ENCODE peak calls at places on chromosomes 11 and 22, in nine cellular contexts. Z, S, R, U, I, W, M, C and T are unnamed samples.

GRCh38 chr22:50301581-50301991 is 5.9 kb downstream of the PLXNB2 start:
- DNase-seq in Z (no peak), S (no peak), R (no peak), U (no peak), I (no peak), W (no peak), M (no peak), C (no peak), T (peak; percentile 42)

GRCh38 chr11:127074151-127074761 is 73.7 kb upstream of the KIRREL3 start:
- DNase-seq in Z (no peak), S (no peak), R (peak; percentile 26), U (no peak), I (no peak), W (no peak), M (peak; percentile 92), C (peak; percentile 0), T (peak; percentile 92)

GRCh38 chr22:41091139-41092022 is 1.0 kb upstream of the EP300 start:
- DNase-seq in Z (peak; percentile 100), S (peak; percentile 97), R (peak; percentile 98), U (peak; percentile 99), I (peak; percentile 99), W (peak; percentile 99), M (peak; percentile 98), C (peak; percentile 93), T (peak; percentile 99)

GRCh38 chr11:44767421-44767820 is 40.7 kb downstream of the TSPAN18 start:
- DNase-seq in Z (no peak), S (no peak), R (no peak), U (no peak), I (no peak), W (no peak), M (peak; percentile 66), C (no peak), T (no peak)

GRCh38 chr11:975824-976223 is 50.2 kb downstream of the AP2A2 start:
- DNase-seq in Z (no peak), S (no peak), R (peak; percentile 4), U (peak; percentile 44), I (no peak), W (no peak), M (peak; percentile 40), C (no peak), T (no peak)

GRCh38 chr11:4496555-4497248 is 14.3 kb downstream of the OR52K1 start:
- DNase-seq in Z (no peak), S (no peak), R (no peak), U (no peak), I (no peak), W (no peak), M (no peak), C (no peak), T (no peak)

GRCh38 chr22:24333301-24333700 is 62.7 kb downstream of the SPECC1L start:
- DNase-seq in Z (no peak), S (no peak), R (peak; percentile 41), U (no peak), I (no peak), W (no peak), M (peak; percentile 73), C (no peak), T (no peak)

GRCh38 chr22:43848366-43849171 is 13.7 kb downstream of the SULT4A1 start:
- DNase-seq in Z (peak; percentile 57), S (no peak), R (no peak), U (no peak), I (peak; percentile 18), W (peak; percentile 9), M (peak; percentile 42), C (no peak), T (peak; percentile 19)

GRCh38 chr11:128856241-128856640 is 10.9 kb downstream of the KCNJ1 start:
- DNase-seq in Z (peak; percentile 62), S (no peak), R (no peak), U (no peak), I (no peak), W (no peak), M (no peak), C (no peak), T (no peak)

GRCh38 chr11:64181506-64182411 is 4.2 kb upstream of the STIP1 start:
- DNase-seq in Z (peak; percentile 97), S (peak; percentile 88), R (peak; percentile 71), U (peak; percentile 95), I (peak; percentile 94), W (peak; percentile 98), M (peak; percentile 88), C (peak; percentile 81), T (peak; percentile 64)

GRCh38 chr22:48152154-48152775 is 1389.8 kb downstream of the TBC1D22A start:
- DNase-seq in Z (no peak), S (no peak), R (no peak), U (no peak), I (no peak), W (no peak), M (no peak), C (no peak), T (peak; percentile 3)

GRCh38 chr11:120224386-120224785 is 13.6 kb downstream of the OAF start:
- DNase-seq in Z (no peak), S (no peak), R (no peak), U (no peak), I (no peak), W (no peak), M (no peak), C (no peak), T (no peak)

GRCh38 chr11:75527938-75528845 is 2.5 kb upstream of the GDPD5 start:
- DNase-seq in Z (no peak), S (no peak), R (no peak), U (no peak), I (no peak), W (no peak), M (no peak), C (no peak), T (no peak)

GRCh38 chr11:66258473-66258893 is 10.0 kb upstream of the RAB1B start:
- DNase-seq in Z (no peak), S (no peak), R (no peak), U (no peak), I (no peak), W (no peak), M (no peak), C (no peak), T (no peak)
- TF ChIP-seq CTCF in Z (no peak), S (peak; percentile 47), R (no peak), U (no peak), I (no peak), W (no peak), M (no peak), C (no peak), T (no peak)

GRCh38 chr11:95239871-95240648 is 9.1 kb upstream of the SESN3 start:
- DNase-seq in Z (no peak), S (no peak), R (no peak), U (no peak), I (no peak), W (no peak), M (no peak), C (no peak), T (no peak)

GRCh38 chr11:95241673-95242072 is 10.7 kb upstream of the SESN3 start:
- DNase-seq in Z (no peak), S (no peak), R (no peak), U (no peak), I (no peak), W (no peak), M (peak; percentile 15), C (no peak), T (peak; percentile 31)

GRCh38 chr11:95243658-95244057 is 12.7 kb upstream of the SESN3 start:
- DNase-seq in Z (no peak), S (no peak), R (no peak), U (no peak), I (no peak), W (no peak), M (no peak), C (no peak), T (no peak)

GRCh38 chr11:95242990-95243590 is 12.1 kb upstream of the SESN3 start:
- DNase-seq in Z (no peak), S (no peak), R (no peak), U (no peak), I (no peak), W (no peak), M (no peak), C (no peak), T (no peak)

DNA sequence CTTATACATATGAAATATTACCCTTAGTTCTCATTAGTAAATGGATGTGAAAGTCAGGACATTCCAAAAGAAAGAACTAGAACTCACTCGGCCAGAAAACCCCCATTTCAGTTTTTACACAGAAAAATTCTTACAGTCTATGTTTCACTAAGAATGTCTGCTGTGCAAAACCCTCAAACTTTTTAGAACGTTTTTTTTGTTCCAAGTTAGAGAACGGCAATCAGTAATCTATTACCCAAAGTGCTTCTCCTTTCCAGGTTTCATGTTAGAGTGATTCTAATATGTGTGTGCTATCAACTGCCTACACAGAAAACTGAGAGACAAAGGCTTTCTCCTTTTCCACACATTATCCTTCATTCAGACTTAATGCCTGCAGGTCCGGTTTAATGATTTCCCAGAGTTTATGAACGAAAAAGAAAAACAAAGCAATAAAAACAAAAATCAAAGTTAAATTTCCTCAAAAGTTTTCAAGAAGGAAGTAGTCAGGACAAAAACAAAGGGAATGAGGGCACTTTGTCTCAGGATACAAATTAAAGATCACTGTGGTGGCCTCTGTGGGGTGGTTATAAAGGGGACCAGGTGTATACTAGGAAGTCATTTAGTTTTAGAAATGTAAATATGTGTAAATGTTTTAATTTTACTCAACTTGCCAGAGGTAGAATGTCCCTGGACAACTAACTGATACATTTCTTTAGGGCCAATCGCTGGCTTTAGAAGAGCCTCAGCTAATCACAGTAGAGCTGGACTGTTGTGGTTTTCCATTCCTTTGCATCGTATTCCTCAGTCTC is 11.4 kb upstream of the SESN3 start:
- DNase-seq in Z (no peak), S (no peak), R (no peak), U (no peak), I (no peak), W (no peak), M (no peak), C (no peak), T (peak; percentile 11)
- H3K4me3 ChIP-seq in Z (peak overlapping the region; percentile 44), S (no peak overlapping the region), R (no peak overlapping the region), U (no peak overlapping the region), I (no peak overlapping the region), W (no peak overlapping the region), M (no peak overlapping the region), C (no peak overlapping the region), T (no peak overlapping the region)

GRCh38 chr22:37472418-37473006 is 13.7 kb downstream of the MFNG start:
- DNase-seq in Z (no peak), S (no peak), R (no peak), U (no peak), I (no peak), W (no peak), M (peak; percentile 12), C (no peak), T (peak; percentile 44)
- TF ChIP-seq CTCF in Z (no peak), S (peak; percentile 49), R (peak; percentile 69), U (peak; percentile 71), I (peak; percentile 43), W (peak; percentile 36), M (peak; percentile 54), C (peak; percentile 78), T (peak; percentile 59)

GRCh38 chr11:14821031-14821430 is 71.0 kb downstream of the CYP2R1 start:
- DNase-seq in Z (no peak), S (no peak), R (no peak), U (no peak), I (no peak), W (no peak), M (no peak), C (no peak), T (no peak)

GRCh38 chr11:14813506-14813905 is 78.5 kb downstream of the CYP2R1 start:
- DNase-seq in Z (no peak), S (no peak), R (no peak), U (no peak), I (no peak), W (no peak), M (no peak), C (no peak), T (no peak)

GRCh38 chr11:14819596-14819995 is 72.4 kb downstream of the CYP2R1 start:
- DNase-seq in Z (no peak), S (no peak), R (no peak), U (no peak), I (no peak), W (no peak), M (no peak), C (no peak), T (no peak)

GRCh38 chr11:14818779-14819178 is 73.3 kb downstream of the CYP2R1 start:
- DNase-seq in Z (no peak), S (no peak), R (no peak), U (no peak), I (no peak), W (no peak), M (no peak), C (no peak), T (no peak)
- H3K4me3 ChIP-seq in Z (no peak overlapping the region), S (no peak overlapping the region), R (no peak overlapping the region), U (no peak overlapping the region), I (no peak overlapping the region), W (no peak overlapping the region), M (no peak overlapping the region), C (no peak overlapping the region), T (no peak overlapping the region)